ENCODE peak calls at places on chromosomes 7 and 10, in four cellular contexts. P is PC-9, I is mucosa of descending colon, V is cardiac muscle cell. J is an unnamed sample.

GRCh38 chr10:119807960-119808697 is 64.5 kb downstream of the MCMBP start:
- DNase-seq in P (no peak), I (no peak), V (peak; percentile 46), J (no peak)

GRCh38 chr7:155392726-155393570 is 65.0 kb upstream of the EN2 start:
- DNase-seq in P (peak; percentile 48), I (no peak), V (no peak), J (no peak)

GRCh38 chr10:109894516-109894915 is 28.8 kb downstream of the XPNPEP1 start:
- DNase-seq in P (no peak), I (no peak), V (peak; percentile 96), J (no peak)

GRCh38 chr7:38222481-38223096 is 44.5 kb downstream of the STARD3NL start:
- DNase-seq in P (no peak), I (peak; percentile 79), V (peak; percentile 72), J (peak; percentile 67)

GRCh38 chr10:31320179-31320597 is 1.2 kb downstream of the ZEB1 start:
- DNase-seq in P (no peak), I (peak; percentile 35), V (peak; percentile 50), J (peak; percentile 46)

GRCh38 chr10:51103818-51104217 is 29.5 kb downstream of the PRKG1 start:
- DNase-seq in P (no peak), I (no peak), V (peak; percentile 17), J (no peak)

GRCh38 chr10:75352650-75353049 is 48.9 kb downstream of the ZNF503 start:
- DNase-seq in P (no peak), I (no peak), V (no peak), J (no peak)

GRCh38 chr7:106737202-106737562 is 76.2 kb upstream of the CCDC71L start:
- DNase-seq in P (no peak), I (no peak), V (peak; percentile 78), J (peak; percentile 4)

GRCh38 chr7:13989138-13989943 is at the start of gene ETV1:
- DNase-seq in P (peak; percentile 60), I (peak; percentile 48), V (peak; percentile 79), J (peak; percentile 76)

GRCh38 chr10:66629976-66630375 is 295.9 kb upstream of the LRRTM3 start:
- DNase-seq in P (no peak), I (no peak), V (no peak), J (no peak)

GRCh38 chr10:20048161-20048560 is 231.9 kb downstream of the PLXDC2 start:
- DNase-seq in P (no peak), I (no peak), V (no peak), J (no peak)

GRCh38 chr7:113100091-113100723 is 13.6 kb upstream of the GPR85 start:
- DNase-seq in P (no peak), I (no peak), V (peak; percentile 88), J (no peak)

GRCh38 chr10:113895018-113895417 is 40.6 kb downstream of the NHLRC2 start:
- DNase-seq in P (peak; percentile 66), I (no peak), V (peak; percentile 39), J (no peak)

GRCh38 chr10:118927317-118927716 is 102.2 kb upstream of the NANOS1 start:
- DNase-seq in P (no peak), I (no peak), V (peak; percentile 51), J (no peak)

GRCh38 chr10:110803830-110804338 is 67.8 kb upstream of the PDCD4 start:
- DNase-seq in P (no peak), I (peak; percentile 79), V (peak; percentile 66), J (peak; percentile 40)

GRCh38 chr7:100393233-100393905 is 20.1 kb downstream of the PILRA start:
- DNase-seq in P (no peak), I (no peak), V (no peak), J (no peak)

GRCh38 chr7:120760851-120761250 is 97.1 kb downstream of the TSPAN12 start:
- DNase-seq in P (no peak), I (no peak), V (no peak), J (no peak)

GRCh38 chr10:132469197-132469942 is 68.2 kb upstream of the INPP5A start:
- DNase-seq in P (no peak), I (no peak), V (no peak), J (no peak)

GRCh38 chr7:54546081-54546985 is 4.2 kb downstream of the VSTM2A start:
- DNase-seq in P (no peak), I (peak; percentile 16), V (no peak), J (peak; percentile 83)
- TF ChIP-seq CTCF in P (peak; percentile 57), I (no peak), V (no peak), J (peak; percentile 50)

DNA sequence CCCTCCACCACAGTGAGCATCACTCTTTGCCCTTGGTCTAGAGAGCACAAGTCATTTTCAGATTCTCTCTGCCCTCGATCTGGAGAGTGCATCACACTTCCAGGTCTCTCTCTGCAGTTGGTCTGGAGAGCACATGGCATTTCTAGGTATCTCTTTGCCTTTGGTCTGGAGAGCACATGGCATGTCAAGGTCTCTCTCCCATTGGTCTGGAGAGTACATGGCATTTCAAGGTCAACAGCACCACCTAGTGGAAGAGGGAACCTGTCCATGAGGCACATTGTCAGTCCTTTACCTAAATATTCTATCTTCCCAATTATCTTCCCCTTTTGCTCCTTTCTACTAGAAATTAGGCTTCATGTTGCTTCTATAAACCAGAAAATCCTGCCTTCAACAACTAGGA is 1139.4 kb downstream of the XPNPEP1 start:
- DNase-seq in P (peak; percentile 48), I (peak; percentile 32), V (peak; percentile 56), J (peak; percentile 2)
- TF ChIP-seq CTCF in P (peak; percentile 61), I (no peak), V (peak; percentile 38), J (no peak)

GRCh38 chr10:74153123-74153522 is 2.1 kb downstream of the ADK start:
- DNase-seq in P (peak; percentile 44), I (no peak), V (peak; percentile 84), J (peak; percentile 24)
- TF ChIP-seq CTCF in P (peak; percentile 48), I (no peak), V (peak; percentile 60), J (peak; percentile 51)

GRCh38 chr10:69864321-69864720 is 62.6 kb downstream of the COL13A1 start:
- DNase-seq in P (peak; percentile 93), I (no peak), V (peak; percentile 82), J (peak; percentile 45)

GRCh38 chr10:69863580-69863979 is 61.9 kb downstream of the COL13A1 start:
- DNase-seq in P (peak; percentile 45), I (no peak), V (no peak), J (no peak)

GRCh38 chr10:69860290-69860689 is 58.6 kb downstream of the COL13A1 start:
- DNase-seq in P (no peak), I (no peak), V (no peak), J (no peak)

GRCh38 chr10:69862882-69863530 is 61.3 kb downstream of the COL13A1 start:
- DNase-seq in P (no peak), I (no peak), V (no peak), J (no peak)

DNA sequence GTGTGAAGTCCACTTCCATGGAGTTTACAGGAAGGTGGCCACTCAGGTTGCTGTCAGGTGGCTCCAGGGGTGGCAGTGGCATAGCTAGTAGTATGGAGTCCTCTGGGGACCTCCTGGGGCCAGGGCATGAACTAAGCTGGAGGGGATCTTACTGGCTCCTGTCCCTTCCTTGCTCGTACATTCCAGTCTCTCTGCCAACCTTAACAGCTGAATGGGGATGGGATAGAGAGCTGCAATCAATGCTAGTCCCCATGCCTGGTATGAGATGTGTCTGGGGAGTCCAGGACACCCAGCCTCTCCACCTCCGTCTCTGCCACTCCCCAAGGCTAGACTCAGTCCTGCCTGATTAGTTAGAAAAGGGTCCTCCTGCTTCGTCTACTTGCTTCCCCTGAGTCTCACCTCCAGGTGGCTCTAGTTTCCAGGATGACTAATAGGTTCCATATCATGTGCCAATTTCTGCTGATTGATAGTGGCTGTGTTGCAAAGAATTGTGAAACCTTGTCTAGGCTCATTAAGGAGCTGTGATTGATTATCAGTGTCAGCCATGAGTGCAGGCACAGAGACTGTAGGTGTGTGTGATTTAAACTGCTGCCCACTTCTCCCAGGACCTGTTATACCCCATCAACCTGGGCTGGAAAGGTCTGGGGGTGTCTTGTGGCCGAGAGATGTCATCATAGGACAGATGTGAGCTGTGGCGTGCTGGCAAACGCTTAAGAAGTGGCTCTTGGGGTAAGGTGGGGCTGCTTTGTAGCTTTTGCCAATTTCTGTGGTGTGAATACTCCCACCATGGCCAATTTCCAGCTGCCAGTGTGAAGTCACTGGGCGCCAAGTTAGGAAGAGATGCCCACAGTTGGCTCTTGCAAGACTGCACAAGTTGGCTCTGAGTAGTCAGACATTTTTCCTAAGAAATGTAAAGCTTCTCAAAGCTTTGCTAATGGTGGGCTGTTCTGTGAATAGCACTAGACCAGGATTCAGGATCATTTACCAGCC is 59.8 kb downstream of the COL13A1 start:
- DNase-seq in P (peak; percentile 93), I (no peak), V (peak; percentile 90), J (peak; percentile 80)
- TF ChIP-seq CTCF in P (peak; percentile 58), I (no peak), V (peak; percentile 41), J (peak; percentile 68)

GRCh38 chr7:24737281-24737680 is 20.0 kb downstream of the GSDME start:
- DNase-seq in P (no peak), I (no peak), V (peak; percentile 32), J (no peak)
- TF ChIP-seq CTCF in P (no peak), I (no peak), V (no peak), J (no peak)

DNA sequence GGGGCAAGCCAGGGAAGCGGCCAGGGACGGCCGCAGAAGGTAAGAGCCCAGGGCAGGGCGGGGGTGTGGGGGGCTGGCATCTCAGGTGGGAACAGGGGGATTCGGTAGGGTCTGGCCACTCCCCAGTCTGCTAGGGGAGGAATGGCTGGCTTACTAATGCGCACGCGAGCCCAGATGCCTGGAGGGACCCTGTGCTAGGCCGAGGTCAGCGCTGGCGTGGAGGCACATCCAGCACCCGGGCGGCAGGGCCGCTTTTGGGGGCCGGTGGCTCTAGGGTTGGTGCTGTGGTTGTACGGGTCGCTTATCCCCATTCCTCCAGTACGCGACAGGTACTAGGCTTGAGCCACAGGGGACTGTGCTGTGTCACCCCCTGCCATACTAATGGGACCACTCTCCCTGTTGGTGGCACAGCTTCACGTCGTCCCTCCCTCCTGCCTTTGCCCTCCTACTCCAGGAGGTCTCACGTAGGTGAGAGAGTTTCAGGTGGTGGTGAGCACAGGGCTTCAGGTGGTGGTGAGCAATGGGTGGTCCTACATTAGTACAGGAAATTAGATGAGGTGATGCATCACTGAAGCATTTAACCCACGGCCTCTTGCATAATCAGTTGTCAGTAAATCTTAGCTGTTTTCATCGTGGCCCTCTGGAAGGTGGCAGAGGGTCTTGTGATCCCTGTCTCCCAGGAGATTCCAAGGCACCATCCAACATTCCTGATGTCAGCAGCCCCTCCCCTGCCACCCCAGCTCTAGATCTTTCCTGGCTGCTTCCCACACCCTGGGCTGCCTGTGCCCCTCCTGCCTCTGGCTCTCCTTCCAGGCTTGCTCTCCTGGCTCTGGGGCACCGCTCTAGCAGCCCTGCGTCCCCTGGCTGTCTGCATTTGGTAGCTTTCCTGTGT is 981 bp downstream of the AEBP1 start:
- DNase-seq in P (peak; percentile 41), I (no peak), V (peak; percentile 60), J (no peak)
- TF ChIP-seq CTCF in P (no peak), I (no peak), V (no peak), J (no peak)

DNA sequence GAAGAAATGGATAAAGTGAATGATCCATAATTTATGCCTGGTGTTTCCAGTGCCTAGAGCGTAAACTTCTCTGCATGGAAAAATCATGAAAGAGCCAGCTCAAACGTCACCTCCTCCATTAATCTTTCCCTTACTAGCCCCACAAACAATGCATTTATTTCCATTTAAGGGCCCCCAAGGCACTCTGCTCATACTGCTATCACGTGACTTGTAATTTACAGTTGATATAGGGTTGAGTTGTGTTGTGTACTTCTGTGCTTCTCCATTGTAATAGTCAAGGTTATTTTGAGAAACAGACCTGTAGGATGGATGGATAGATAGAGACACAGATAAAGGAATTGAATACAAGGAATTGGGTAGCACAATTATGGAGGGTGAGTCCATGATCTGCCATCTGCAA is 1034.7 kb upstream of the GHITM start:
- DNase-seq in P (no peak), I (no peak), V (no peak), J (no peak)
- TF ChIP-seq CTCF in P (no peak), I (no peak), V (no peak), J (no peak)

J was measured in Calu3.